ENCODE peak calls at places on chromosomes 13 and 19, in seven cellular contexts. B is SK-N-SH, K is GM06990, L is uterus, D is astrocyte, A is choroid plexus epithelial cell, X is fibroblast of lung. I is an unnamed sample.

GRCh38 chr19:15181394-15181793 is 19.4 kb downstream of the NOTCH3 start:
- DNase-seq in B (no peak), K (no peak), L (no peak), D (no peak), A (no peak), X (no peak), I (no peak)

GRCh38 chr19:9115307-9115813 is at the start of gene OR7G1:
- DNase-seq in B (no peak), K (no peak), L (no peak), D (no peak), A (no peak), X (no peak), I (no peak)

GRCh38 chr19:43229315-43229714 is 23.9 kb upstream of the PSG4 start:
- DNase-seq in B (no peak), K (no peak), L (no peak), D (peak), A (no peak), X (no peak), I (no peak)

GRCh38 chr19:52786078-52786463 is 520 bp downstream of the ZNF600 start:
- DNase-seq in B (peak), K (no peak), L (peak), D (no peak), A (no peak), X (no peak), I (no peak)

GRCh38 chr19:11949201-11949600 is 15.6 kb upstream of the ZNF763 start:
- DNase-seq in B (no peak), K (no peak), L (no peak), D (peak), A (peak), X (peak), I (peak)

GRCh38 chr19:47881757-47882156 is 4.4 kb downstream of the SULT2A1 start:
- DNase-seq in B (no peak), K (no peak), L (no peak), D (no peak), A (no peak), X (no peak), I (no peak)

GRCh38 chr13:86731987-86732386 is 932.8 kb upstream of the SLITRK6 start:
- DNase-seq in B (no peak), K (no peak), L (no peak), D (no peak), A (no peak), X (no peak), I (no peak)

GRCh38 chr13:93320942-93321341 is 94.3 kb downstream of the GPC6 start:
- DNase-seq in B (no peak), K (no peak), L (no peak), D (peak), A (peak), X (peak), I (peak)

GRCh38 chr19:3346677-3347353 is 19.6 kb upstream of the NFIC start:
- DNase-seq in B (no peak), K (no peak), L (peak), D (no peak), A (no peak), X (peak), I (peak)

GRCh38 chr19:40799558-40800338 is 757 bp downstream of the EGLN2 start:
- DNase-seq in B (peak), K (peak), L (peak), D (no peak), A (peak), X (no peak), I (no peak)

GRCh38 chr19:14502334-14503092 is 6.6 kb upstream of the GIPC1 start:
- DNase-seq in B (no peak), K (no peak), L (no peak), D (no peak), A (peak), X (no peak), I (no peak)

GRCh38 chr19:1027020-1027952 is 878 bp downstream of the CNN2 start:
- DNase-seq in B (no peak), K (no peak), L (no peak), D (no peak), A (no peak), X (no peak), I (no peak)

GRCh38 chr19:19202707-19203011 is 555 bp downstream of the NR2C2AP start:
- DNase-seq in B (no peak), K (no peak), L (no peak), D (no peak), A (no peak), X (no peak), I (peak)

GRCh38 chr19:39540333-39540673 is 342 bp upstream of the EID2 start:
- DNase-seq in B (no peak), K (no peak), L (no peak), D (no peak), A (no peak), X (no peak), I (no peak)
- TF ChIP-seq CTCF in B (no peak), K (no peak), L (no peak), D (no peak), A (no peak), X (no peak), I (no peak)

GRCh38 chr19:55208880-55209429 is 346 bp downstream of the PTPRH start:
- DNase-seq in B (no peak), K (no peak), L (no peak), D (no peak), A (no peak), X (no peak), I (no peak)
- H3K4me3 ChIP-seq in B (no peak), K (no peak), L (no peak), D (no peak), A (no peak), X (no peak), I (no peak)

GRCh38 chr13:111503376-111503775 is 182.9 kb downstream of the TEX29 start:
- DNase-seq in B (no peak), K (no peak), L (no peak), D (no peak), A (no peak), X (no peak), I (no peak)

GRCh38 chr13:111506621-111507020 is 186.2 kb downstream of the TEX29 start:
- DNase-seq in B (no peak), K (no peak), L (no peak), D (no peak), A (no peak), X (no peak), I (no peak)

GRCh38 chr13:111506131-111506530 is 185.7 kb downstream of the TEX29 start:
- DNase-seq in B (no peak), K (no peak), L (no peak), D (no peak), A (no peak), X (no peak), I (no peak)

GRCh38 chr13:111503905-111504695 is 183.7 kb downstream of the TEX29 start:
- DNase-seq in B (no peak), K (no peak), L (no peak), D (no peak), A (no peak), X (no peak), I (no peak)

GRCh38 chr13:111505175-111505777 is 184.8 kb downstream of the TEX29 start:
- DNase-seq in B (peak), K (no peak), L (no peak), D (no peak), A (no peak), X (no peak), I (no peak)
- TF ChIP-seq CTCF in B (peak), K (no peak), L (no peak), D (peak), A (no peak), X (peak), I (no peak)

GRCh38 chr13:57314897-57315520 is 148.0 kb downstream of the PRR20E start:
- DNase-seq in B (no peak), K (no peak), L (no peak), D (no peak), A (no peak), X (no peak), I (no peak)

DNA sequence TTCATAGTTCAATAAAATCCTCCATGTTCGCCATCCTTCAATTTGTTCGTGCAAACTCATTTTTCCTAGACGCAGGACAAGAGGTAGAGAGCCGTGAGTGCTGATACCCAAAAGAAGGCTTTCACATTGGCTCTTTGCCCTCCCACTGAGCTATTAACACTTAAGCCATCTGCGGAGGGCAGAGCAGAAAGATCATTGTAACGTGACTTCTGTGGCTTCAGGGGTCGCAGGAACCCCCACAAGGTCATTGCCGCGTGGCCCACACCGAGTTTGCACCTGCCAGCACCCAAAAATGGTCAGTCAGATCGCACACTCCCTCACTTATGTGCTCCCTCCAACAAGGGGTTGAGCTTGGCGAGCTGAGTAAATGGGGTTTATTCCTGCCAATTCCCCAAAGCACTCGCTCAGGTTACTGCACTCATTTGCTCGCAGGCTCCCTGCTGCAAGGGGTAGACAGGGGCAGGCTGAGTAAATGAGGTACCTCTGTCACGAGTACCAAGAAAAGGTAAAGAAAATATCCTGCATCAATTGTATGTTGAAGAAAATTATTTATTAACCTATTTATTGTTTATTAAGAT is 144.1 kb downstream of the PRR20E start:
- DNase-seq in B (no peak), K (no peak), L (no peak), D (no peak), A (no peak), X (no peak), I (no peak)
- H3K4me3 ChIP-seq in B (no peak), K (no peak), L (no peak), D (no peak), A (no peak), X (no peak), I (no peak)

GRCh38 chr13:48780713-48781341 is 127.1 kb downstream of the CYSLTR2 start:
- DNase-seq in B (no peak), K (no peak), L (no peak), D (no peak), A (no peak), X (no peak), I (no peak)

GRCh38 chr13:48782429-48782840 is 128.7 kb downstream of the CYSLTR2 start:
- DNase-seq in B (no peak), K (no peak), L (no peak), D (no peak), A (peak), X (no peak), I (no peak)

GRCh38 chr13:48784906-48785555 is 131.3 kb downstream of the CYSLTR2 start:
- DNase-seq in B (no peak), K (no peak), L (no peak), D (peak), A (peak), X (peak), I (no peak)

GRCh38 chr13:48783831-48784230 is 130.1 kb downstream of the CYSLTR2 start:
- DNase-seq in B (no peak), K (no peak), L (no peak), D (no peak), A (no peak), X (no peak), I (no peak)

DNA sequence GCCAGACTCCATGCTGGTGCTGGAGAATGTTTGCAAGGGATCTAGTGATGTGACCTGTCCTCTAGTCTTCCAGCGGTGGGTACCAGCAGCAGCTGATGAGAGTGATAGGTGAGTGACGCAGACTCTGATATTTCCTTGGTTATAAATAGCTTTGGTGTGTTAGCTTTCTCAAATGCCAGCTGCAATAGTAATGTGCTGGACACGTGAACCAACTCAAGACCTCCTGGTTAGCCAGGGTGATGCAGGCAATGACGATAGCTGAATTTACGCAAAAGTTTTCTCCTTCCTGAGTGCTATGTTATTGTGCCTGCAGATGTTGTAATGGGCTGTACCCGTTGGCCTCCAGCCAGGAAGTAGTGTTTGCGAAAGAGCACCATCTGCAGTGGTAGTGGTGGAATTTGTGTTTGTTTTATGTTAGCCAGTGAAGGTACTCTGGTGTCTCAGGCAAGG is 129.5 kb downstream of the CYSLTR2 start:
- DNase-seq in B (no peak), K (no peak), L (peak), D (peak), A (peak), X (peak), I (peak)
- TF ChIP-seq CTCF in B (no peak), K (no peak), L (no peak), D (no peak), A (peak), X (peak), I (peak)

GRCh38 chr13:67231481-67231940 is 1.4 kb upstream of the PCDH9 start:
- DNase-seq in B (no peak), K (no peak), L (no peak), D (peak), A (peak), X (peak), I (no peak)
- H3K4me3 ChIP-seq in B (peak), K (peak), L (peak), D (peak), A (peak), X (peak), I (peak)

DNA sequence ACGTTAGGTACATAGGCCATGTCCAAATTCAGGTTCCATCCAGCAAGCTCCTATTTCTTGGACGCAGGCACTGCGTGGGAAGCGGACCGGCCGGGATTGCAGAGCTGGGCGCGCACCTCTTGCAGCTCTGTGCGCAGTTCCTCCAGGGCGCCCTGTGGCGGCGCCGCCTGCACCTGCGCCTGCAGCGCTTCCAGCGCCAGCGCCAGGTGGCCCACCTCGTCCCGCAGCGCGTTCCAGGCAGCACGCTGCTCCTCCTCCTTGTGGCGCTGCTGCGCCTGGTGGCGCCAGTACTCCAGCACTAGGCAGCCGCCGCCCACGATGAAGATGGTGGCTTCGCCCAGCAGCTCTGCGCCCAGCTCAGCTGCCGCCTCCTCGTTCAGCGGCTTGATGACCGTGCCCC is 31.1 kb downstream of the OPA3 start:
- DNase-seq in B (no peak), K (no peak), L (no peak), D (no peak), A (no peak), X (no peak), I (no peak)
- TF ChIP-seq CTCF in B (no peak), K (no peak), L (no peak), D (no peak), A (no peak), X (no peak), I (no peak)

DNA sequence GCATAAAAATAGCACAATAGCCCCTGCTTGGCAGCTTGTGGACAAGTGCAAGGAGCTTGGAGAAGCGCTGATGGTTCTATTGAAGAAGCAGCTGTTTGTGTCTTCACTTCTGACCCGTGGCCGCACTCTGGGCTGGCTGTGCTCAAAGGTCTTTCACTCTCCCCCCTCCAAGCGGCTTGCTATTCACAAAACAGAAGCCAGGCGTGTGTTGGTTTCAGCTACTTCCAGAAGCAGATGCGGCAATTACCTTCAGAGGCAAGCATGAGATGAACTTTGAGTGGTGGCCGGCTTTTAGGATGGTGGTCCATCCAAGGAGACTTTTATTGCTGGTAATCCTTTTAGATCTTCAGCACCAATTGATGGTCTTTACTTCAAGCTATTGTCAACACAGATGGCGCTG is 188.5 kb upstream of the ARGLU1 start:
- DNase-seq in B (no peak), K (no peak), L (no peak), D (no peak), A (no peak), X (no peak), I (no peak)
- H3K4me3 ChIP-seq in B (no peak), K (no peak), L (no peak), D (no peak), A (no peak), X (no peak), I (no peak)

DNA sequence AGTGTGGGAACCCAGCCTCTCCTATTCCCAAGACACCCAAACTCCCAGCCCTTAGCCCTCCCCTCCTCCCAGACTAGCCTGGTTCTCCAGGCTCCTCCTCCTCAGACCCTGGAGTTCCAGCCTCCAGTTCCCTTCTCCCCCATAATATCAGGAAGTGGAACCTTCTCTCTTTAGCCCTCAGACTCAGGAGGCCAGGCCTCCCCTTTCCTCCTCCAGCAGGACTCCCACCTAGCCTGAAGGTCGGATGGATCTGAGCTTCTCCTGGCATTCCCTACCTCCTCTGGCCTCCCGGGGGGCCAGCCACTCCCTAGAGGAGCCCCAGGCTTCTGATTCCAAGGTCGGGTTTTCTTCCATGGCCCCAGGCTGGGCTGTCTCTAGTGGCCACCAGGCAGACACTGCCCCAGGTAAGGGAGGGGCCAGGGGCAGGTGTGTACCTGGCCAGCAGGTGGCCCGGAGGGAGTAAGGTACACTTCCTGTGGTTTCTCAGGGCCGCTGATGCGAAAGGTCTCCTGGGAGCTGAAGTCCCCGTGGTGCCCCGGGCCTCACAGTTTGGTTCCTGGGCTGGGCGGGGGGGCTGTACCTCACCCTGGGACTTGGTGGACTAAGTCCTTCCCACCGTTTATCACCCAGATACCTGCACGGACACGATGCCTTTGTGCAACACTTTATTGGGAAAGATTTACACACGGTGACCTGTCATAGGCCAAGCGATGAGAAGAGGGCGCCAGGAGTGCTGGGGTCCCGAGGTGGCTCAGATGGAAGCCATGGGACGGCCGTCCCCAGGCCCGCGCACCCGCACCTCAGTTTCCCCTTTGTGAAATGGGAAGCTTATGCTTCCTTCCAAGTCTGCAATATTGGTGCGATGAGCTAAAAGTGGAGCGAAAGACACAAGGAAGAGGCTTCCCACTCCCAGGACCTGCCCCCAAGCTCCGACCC is at the start of gene TMC4:
- DNase-seq in B (no peak), K (no peak), L (no peak), D (no peak), A (peak), X (no peak), I (peak)
- TF ChIP-seq CTCF in B (no peak), K (peak), L (no peak), D (no peak), A (no peak), X (no peak), I (no peak)

I was measured in fibroblast of mammary gland.